ENCODE peak calls at places on chromosome 5, in six cellular contexts. C is MV-4-11; V is stimulated activated CD4-positive, alpha-beta T cell treated with anti-CD3 and anti-CD28 coated beads, TNF-alpha, amount 100 ng/mL, for 48 hours; P is fibroblast of mammary gland; U is head of caudate nucleus; K is GM13976. E is an unnamed sample.

GRCh38 chr5:493758-494157 is 30.5 kb downstream of the SLC9A3 start:
- DNase-seq in C (no peak), V (no peak), P (no peak), U (no peak), K (no peak), E (no peak)

GRCh38 chr5:173123416-173123815 is 20.9 kb upstream of the BNIP1 start:
- DNase-seq in C (peak), V (no peak), P (peak), U (no peak), K (no peak), E (no peak)

GRCh38 chr5:131382407-131383395 is 118.8 kb downstream of the CDC42SE2 start:
- DNase-seq in C (peak), V (no peak), P (peak), U (no peak), K (peak), E (no peak)

GRCh38 chr5:72402959-72403628 is 82.9 kb downstream of the PTCD2 start:
- DNase-seq in C (no peak), V (no peak), P (peak), U (no peak), K (no peak), E (no peak)

GRCh38 chr5:107502711-107503110 is 168.0 kb downstream of the EFNA5 start:
- DNase-seq in C (no peak), V (no peak), P (no peak), U (no peak), K (no peak), E (no peak)

GRCh38 chr5:72955143-72955767 is 586 bp upstream of the FCHO2 start:
- DNase-seq in C (peak), V (peak), P (no peak), U (no peak), K (no peak), E (peak)

GRCh38 chr5:98635631-98636030 is 137.8 kb upstream of the RGMB start:
- DNase-seq in C (no peak), V (no peak), P (peak), U (no peak), K (no peak), E (no peak)

GRCh38 chr5:122313001-122313402 is 965 bp downstream of the SNCAIP start:
- DNase-seq in C (no peak), V (no peak), P (no peak), U (peak), K (peak), E (no peak)

GRCh38 chr5:87899109-87900100 is 369.2 kb downstream of the TMEM161B start:
- DNase-seq in C (no peak), V (no peak), P (peak), U (peak), K (no peak), E (no peak)

GRCh38 chr5:14577964-14578363 is 3.6 kb upstream of the OTULINL start:
- DNase-seq in C (no peak), V (no peak), P (no peak), U (no peak), K (no peak), E (no peak)

GRCh38 chr5:179152941-179153340 is 92.8 kb downstream of the ZNF354C start:
- DNase-seq in C (no peak), V (no peak), P (no peak), U (no peak), K (no peak), E (no peak)

GRCh38 chr5:170254056-170254455 is 21.3 kb downstream of the C5orf58 start:
- DNase-seq in C (no peak), V (no peak), P (peak), U (no peak), K (peak), E (no peak)

GRCh38 chr5:81233080-81233634 is at the start of gene CKMT2:
- DNase-seq in C (no peak), V (no peak), P (peak), U (peak), K (no peak), E (peak)

GRCh38 chr5:136399512-136399911 is 34.2 kb upstream of the TRPC7 start:
- DNase-seq in C (no peak), V (no peak), P (no peak), U (no peak), K (no peak), E (no peak)

GRCh38 chr5:177546262-177546741 is 8.1 kb downstream of the FAM193B start:
- DNase-seq in C (peak), V (no peak), P (peak), U (no peak), K (no peak), E (no peak)